ENCODE peak calls at places on chromosomes 7 and 10, in five cellular contexts. H is uterus, J is cardiac muscle cell, E is tibial artery, L is astrocyte. S is an unnamed sample.
A peak's percentile ranks its signal among the peaks of the same experiment; 100 is the strongest.

GRCh38 chr7:154832557-154833138 is 170.3 kb downstream of the PAXIP1 start:
- DNase-seq in H (no peak), E (no peak), J (no peak), L (no peak), S (peak; percentile 54)

GRCh38 chr10:63466168-63466935 is 575 bp upstream of the JMJD1C start:
- DNase-seq in E (no peak), L (peak; percentile 58), J (peak; percentile 71), H (no peak), S (peak; percentile 42)

GRCh38 chr7:44288381-44288685 is 37.1 kb downstream of the CAMK2B start:
- DNase-seq in J (no peak), E (no peak), L (no peak), H (no peak), S (no peak)

GRCh38 chr10:66239062-66239461 is 686.8 kb upstream of the LRRTM3 start:
- DNase-seq in H (no peak), J (no peak), L (no peak), E (no peak), S (no peak)

GRCh38 chr10:48450233-48450810 is 143.8 kb downstream of the MAPK8 start:
- DNase-seq in L (no peak), J (no peak), H (no peak), E (peak; percentile 59), S (peak; percentile 21)

GRCh38 chr7:121544726-121545125 is 148.6 kb upstream of the FAM3C start:
- DNase-seq in L (peak; percentile 97), E (no peak), H (no peak), J (peak; percentile 94), S (no peak)

GRCh38 chr7:102417105-102417504 is 16.3 kb upstream of the ORAI2 start:
- DNase-seq in H (no peak), J (no peak), E (no peak), L (no peak), S (no peak)

GRCh38 chr10:47159361-47160228 is 140.4 kb upstream of the GDF10 start:
- DNase-seq in E (no peak), J (no peak), H (peak; percentile 52), L (no peak), S (no peak)

GRCh38 chr10:101330236-101331225 is 23.4 kb upstream of the BTRC start:
- DNase-seq in H (no peak), J (peak; percentile 66), E (no peak), L (peak; percentile 89), S (no peak)

GRCh38 chr10:30784896-30785605 is 155.5 kb upstream of the LYZL2 start:
- DNase-seq in L (peak; percentile 75), J (peak; percentile 85), E (peak; percentile 92), H (peak; percentile 76), S (peak; percentile 67)

GRCh38 chr10:98485959-98486358 is 39.2 kb upstream of the HPS1 start:
- DNase-seq in H (no peak), E (no peak), L (no peak), J (peak; percentile 17), S (no peak)

GRCh38 chr10:94361161-94361794 is 1.5 kb downstream of the NOC3L start:
- DNase-seq in L (no peak), E (no peak), J (peak; percentile 25), H (no peak), S (no peak)

GRCh38 chr7:104805449-104806317 is 208.3 kb upstream of the KMT2E start:
- DNase-seq in H (no peak), E (no peak), J (no peak), L (no peak), S (no peak)

GRCh38 chr7:57427146-57427545 is 22.8 kb upstream of the ZNF716 start:
- DNase-seq in H (no peak), J (no peak), L (no peak), E (peak; percentile 56), S (no peak)

GRCh38 chr7:42883950-42884349 is 27.9 kb downstream of the C7orf25 start:
- DNase-seq in L (peak; percentile 32), H (no peak), J (peak; percentile 65), E (no peak), S (no peak)

GRCh38 chr7:84336303-84336702 is 141.7 kb upstream of the SEMA3A start:
- DNase-seq in E (no peak), L (peak; percentile 89), H (no peak), J (peak; percentile 97), S (peak; percentile 51)

DNA sequence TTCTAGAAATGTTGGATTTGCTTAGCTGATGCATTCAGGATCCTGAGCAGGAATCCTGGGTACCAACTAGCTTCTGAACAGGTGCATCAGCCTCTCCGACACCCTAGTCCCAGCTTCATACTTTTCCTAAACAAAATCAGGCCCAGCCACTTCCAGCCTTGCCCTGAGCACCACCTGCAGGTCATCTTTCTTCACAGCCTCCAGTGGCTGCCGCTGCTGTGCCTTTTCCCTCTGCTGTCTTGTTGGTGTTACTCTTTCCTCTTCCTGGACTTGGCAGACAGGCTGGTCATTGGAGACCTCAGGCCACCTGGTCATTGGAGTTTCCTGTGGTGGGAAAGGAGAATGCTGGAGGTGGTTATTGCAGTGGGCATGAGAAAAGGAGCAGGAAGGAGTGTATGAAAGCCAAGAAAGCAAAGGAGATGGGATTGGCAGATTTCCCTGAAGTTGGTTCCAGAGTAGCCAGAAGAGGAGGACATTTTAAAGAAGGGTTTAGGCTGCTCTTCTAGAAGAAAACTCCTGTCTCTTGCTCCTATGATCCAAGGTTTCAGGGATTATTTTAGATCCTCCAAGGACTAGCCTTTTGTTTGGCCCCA is 48.2 kb upstream of the NFKB2 start:
- DNase-seq in H (peak; percentile 27), J (peak; percentile 66), E (no peak), L (peak; percentile 22), S (peak; percentile 33)
- TF ChIP-seq CTCF in H (no peak), J (peak; percentile 64), E (peak; percentile 34), L (peak; percentile 57), S (peak; percentile 52)

GRCh38 chr7:114264029-114264428 is 150.6 kb upstream of the FOXP2 start:
- DNase-seq in J (no peak), L (peak; percentile 14), E (no peak), H (no peak), S (no peak)

DNA sequence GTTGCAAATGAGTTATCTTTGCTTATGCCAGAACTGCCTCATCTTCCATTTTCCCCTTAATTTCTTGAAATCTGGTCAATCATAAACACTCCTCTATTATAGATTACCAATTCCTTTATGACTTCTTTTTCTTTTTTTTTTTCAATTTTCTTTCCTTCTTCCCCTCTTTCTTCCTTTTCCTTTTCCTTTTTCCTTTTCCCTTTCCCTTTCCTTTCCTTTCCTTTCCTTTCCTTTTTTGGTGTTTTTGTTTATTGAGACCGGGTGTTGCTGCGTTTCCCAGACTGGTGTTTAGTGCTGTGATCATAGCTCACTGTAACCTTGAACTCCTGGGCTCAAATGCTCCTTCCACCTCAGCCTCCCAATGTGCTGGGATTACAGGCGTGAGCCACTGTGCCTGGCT is 151.4 kb upstream of the FOXP2 start:
- DNase-seq in E (no peak), H (no peak), L (no peak), J (no peak), S (no peak)
- TF ChIP-seq CTCF in E (no peak), H (no peak), L (no peak), J (no peak), S (no peak)

GRCh38 chr10:88987243-88987726 is 3.3 kb upstream of the FAS start:
- DNase-seq in L (no peak), H (no peak), J (no peak), E (no peak), S (no peak)
- TF ChIP-seq CTCF in L (no peak), H (no peak), J (no peak), E (no peak), S (peak; percentile 0)

DNA sequence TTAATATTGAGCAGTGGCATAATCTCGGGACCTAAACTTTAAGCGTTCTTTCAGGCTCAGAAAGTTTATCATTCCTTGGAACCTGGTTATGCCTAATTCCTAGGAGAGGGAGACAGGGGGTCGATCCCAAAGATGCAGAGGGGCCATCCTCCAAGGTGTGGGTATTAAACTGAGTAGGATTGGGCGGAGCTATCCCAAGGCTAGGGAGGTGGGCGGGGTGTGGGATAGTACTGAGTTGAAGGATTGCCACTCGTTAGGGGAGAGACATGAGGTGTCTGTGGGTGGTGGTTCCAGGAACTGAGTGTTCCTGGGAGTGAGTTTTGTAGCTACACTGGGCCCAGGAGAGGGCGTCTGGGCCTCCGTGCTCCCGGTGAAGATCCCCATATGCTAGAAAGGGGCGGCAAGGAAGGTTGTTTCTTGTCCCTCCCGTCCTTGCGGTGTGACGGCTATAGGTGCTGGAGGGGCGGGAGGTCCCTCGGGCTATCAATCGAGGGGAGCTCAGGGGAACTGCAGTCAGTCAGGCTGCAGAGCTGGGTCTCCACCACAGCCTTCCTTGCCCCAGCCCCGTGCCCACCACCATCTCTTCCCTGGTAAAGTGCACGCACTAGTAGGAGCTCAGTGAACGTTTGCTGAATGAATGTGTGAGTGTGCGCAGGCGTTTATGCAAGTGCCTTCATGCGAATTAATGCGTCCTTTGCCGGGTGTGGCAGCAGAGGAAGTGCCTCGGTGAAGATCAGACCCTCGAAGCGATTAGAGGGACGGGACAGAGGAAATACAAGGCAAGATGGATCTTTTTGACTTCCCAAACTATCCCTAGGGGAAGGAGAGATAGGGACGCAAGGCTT is 3.0 kb upstream of the HMX2 start:
- DNase-seq in H (no peak), J (no peak), E (no peak), L (no peak), S (peak; percentile 46)
- TF ChIP-seq CTCF in H (no peak), J (peak; percentile 12), E (no peak), L (no peak), S (no peak)

GRCh38 chr10:110919349-110919931 is at the start of gene SHOC2:
- DNase-seq in H (peak; percentile 98), E (peak; percentile 100), J (no peak), L (no peak), S (no peak)
- TF ChIP-seq CTCF in H (no peak), E (no peak), J (peak; percentile 28), L (no peak), S (no peak)

GRCh38 chr7:156778201-156778600 is 114.8 kb downstream of the LMBR1 start:
- DNase-seq in L (no peak), J (no peak), H (no peak), E (no peak), S (no peak)
- TF ChIP-seq CTCF in L (no peak), J (no peak), H (no peak), E (no peak), S (no peak)

GRCh38 chr7:2603388-2603965 is 28.3 kb upstream of the TTYH3 start:
- DNase-seq in E (no peak), L (no peak), J (no peak), H (no peak), S (no peak)

GRCh38 chr7:2606539-2606936 is 25.2 kb upstream of the TTYH3 start:
- DNase-seq in E (no peak), H (no peak), J (no peak), L (no peak), S (no peak)

GRCh38 chr7:2602736-2603387 is 28.9 kb upstream of the TTYH3 start:
- DNase-seq in H (no peak), J (no peak), E (no peak), L (no peak), S (no peak)

GRCh38 chr7:2605608-2606538 is 25.9 kb upstream of the TTYH3 start:
- DNase-seq in J (no peak), H (no peak), E (peak; percentile 66), L (no peak), S (no peak)

GRCh38 chr7:2604608-2605174 is 27.1 kb upstream of the TTYH3 start:
- DNase-seq in J (no peak), H (no peak), E (peak; percentile 65), L (no peak), S (no peak)
- TF ChIP-seq CTCF in J (no peak), H (no peak), E (no peak), L (no peak), S (no peak)

S was measured in GM13976.